ENCODE peak calls at places on chromosomes 12 and 14, in seven cellular contexts. One of them, this sample, is unnamed.

GRCh38 chr12:123269980-123270379 is 1.7 kb downstream of the CDK2AP1 start:
- DNase-seq in IMR-90: no peak
- DNase-seq in vagina: no peak
- DNase-seq in foreskin fibroblast: no peak
- DNase-seq in LNCaP clone FGC: no peak
- DNase-seq in fibroblast of pulmonary artery: no peak
- DNase-seq in fibroblast of lung: no peak
- DNase-seq in this sample: no peak

GRCh38 chr12:27014859-27015729 is 910 bp upstream of the TM7SF3 start:
- DNase-seq in fibroblast of pulmonary artery: no peak
- DNase-seq in LNCaP clone FGC: no peak
- DNase-seq in foreskin fibroblast: no peak
- DNase-seq in fibroblast of lung: no peak
- DNase-seq in IMR-90: no peak
- DNase-seq in vagina: no peak
- DNase-seq in this sample: no peak

GRCh38 chr14:69351385-69351784 is 46.7 kb downstream of the ERH start:
- DNase-seq in LNCaP clone FGC: no peak
- DNase-seq in foreskin fibroblast: no peak
- DNase-seq in fibroblast of pulmonary artery: no peak
- DNase-seq in vagina: no peak
- DNase-seq in IMR-90: no peak
- DNase-seq in fibroblast of lung: no peak
- DNase-seq in this sample: peak

GRCh38 chr14:101412741-101413140 is 148.6 kb upstream of the DIO3 start:
- DNase-seq in fibroblast of pulmonary artery: no peak
- DNase-seq in foreskin fibroblast: no peak
- DNase-seq in vagina: no peak
- DNase-seq in LNCaP clone FGC: peak
- DNase-seq in IMR-90: no peak
- DNase-seq in fibroblast of lung: peak
- DNase-seq in this sample: no peak

GRCh38 chr12:118429703-118430383 is 53.5 kb downstream of the SUDS3 start:
- DNase-seq in fibroblast of lung: no peak
- DNase-seq in foreskin fibroblast: no peak
- DNase-seq in LNCaP clone FGC: no peak
- DNase-seq in vagina: no peak
- DNase-seq in IMR-90: no peak
- DNase-seq in fibroblast of pulmonary artery: no peak
- DNase-seq in this sample: no peak

GRCh38 chr12:49201595-49202295 is 12.9 kb upstream of the TUBA1A start:
- DNase-seq in foreskin fibroblast: no peak
- DNase-seq in IMR-90: peak
- DNase-seq in LNCaP clone FGC: peak
- DNase-seq in fibroblast of pulmonary artery: peak
- DNase-seq in vagina: no peak
- DNase-seq in fibroblast of lung: peak
- DNase-seq in this sample: peak

GRCh38 chr12:25691865-25692114 is 138.7 kb upstream of the LMNTD1 start:
- DNase-seq in IMR-90: no peak
- DNase-seq in foreskin fibroblast: no peak
- DNase-seq in LNCaP clone FGC: no peak
- DNase-seq in fibroblast of pulmonary artery: no peak
- DNase-seq in vagina: no peak
- DNase-seq in fibroblast of lung: no peak
- DNase-seq in this sample: no peak

GRCh38 chr14:102805454-102805891 is 28.2 kb downstream of the TRAF3 start:
- DNase-seq in IMR-90: peak
- DNase-seq in vagina: no peak
- DNase-seq in fibroblast of lung: peak
- DNase-seq in foreskin fibroblast: no peak
- DNase-seq in fibroblast of pulmonary artery: peak
- DNase-seq in LNCaP clone FGC: no peak
- DNase-seq in this sample: peak

GRCh38 chr12:11513288-11513687 is 117.9 kb upstream of the PRB2 start:
- DNase-seq in IMR-90: no peak
- DNase-seq in LNCaP clone FGC: no peak
- DNase-seq in fibroblast of lung: peak
- DNase-seq in foreskin fibroblast: peak
- DNase-seq in vagina: no peak
- DNase-seq in fibroblast of pulmonary artery: peak
- DNase-seq in this sample: peak

GRCh38 chr12:5258966-5259365 is 172.9 kb upstream of the NTF3 start:
- DNase-seq in foreskin fibroblast: no peak
- DNase-seq in vagina: no peak
- DNase-seq in fibroblast of lung: no peak
- DNase-seq in fibroblast of pulmonary artery: no peak
- DNase-seq in IMR-90: no peak
- DNase-seq in LNCaP clone FGC: no peak
- DNase-seq in this sample: no peak

GRCh38 chr12:5260086-5260485 is 171.8 kb upstream of the NTF3 start:
- DNase-seq in IMR-90: no peak
- DNase-seq in foreskin fibroblast: no peak
- DNase-seq in fibroblast of lung: peak
- DNase-seq in fibroblast of pulmonary artery: no peak
- DNase-seq in vagina: no peak
- DNase-seq in LNCaP clone FGC: no peak
- DNase-seq in this sample: no peak

GRCh38 chr12:5260591-5261086 is 171.3 kb upstream of the NTF3 start:
- DNase-seq in fibroblast of pulmonary artery: no peak
- DNase-seq in fibroblast of lung: no peak
- DNase-seq in vagina: no peak
- DNase-seq in IMR-90: no peak
- DNase-seq in LNCaP clone FGC: peak
- DNase-seq in foreskin fibroblast: no peak
- DNase-seq in this sample: no peak

GRCh38 chr12:5258498-5258897 is 173.4 kb upstream of the NTF3 start:
- DNase-seq in fibroblast of lung: peak
- DNase-seq in vagina: no peak
- DNase-seq in IMR-90: peak
- DNase-seq in foreskin fibroblast: peak
- DNase-seq in fibroblast of pulmonary artery: no peak
- DNase-seq in LNCaP clone FGC: no peak
- DNase-seq in this sample: no peak

GRCh38 chr12:5259523-5259922 is 172.4 kb upstream of the NTF3 start:
- DNase-seq in IMR-90: peak
- DNase-seq in foreskin fibroblast: no peak
- DNase-seq in vagina: no peak
- DNase-seq in LNCaP clone FGC: no peak
- DNase-seq in fibroblast of pulmonary artery: no peak
- DNase-seq in fibroblast of lung: peak
- DNase-seq in this sample: no peak
- TF ChIP-seq CTCF in IMR-90: no peak
- TF ChIP-seq CTCF in foreskin fibroblast: no peak
- TF ChIP-seq CTCF in vagina: no peak
- TF ChIP-seq CTCF in LNCaP clone FGC: no peak
- TF ChIP-seq CTCF in fibroblast of pulmonary artery: no peak
- TF ChIP-seq CTCF in fibroblast of lung: no peak
- TF ChIP-seq CTCF in this sample: no peak

GRCh38 chr12:21526721-21527345 is 737 bp downstream of the SPX start:
- DNase-seq in foreskin fibroblast: no peak
- DNase-seq in IMR-90: no peak
- DNase-seq in fibroblast of lung: no peak
- DNase-seq in vagina: no peak
- DNase-seq in fibroblast of pulmonary artery: no peak
- DNase-seq in LNCaP clone FGC: peak
- DNase-seq in this sample: peak
- H3K4me3 ChIP-seq in foreskin fibroblast: peak
- H3K4me3 ChIP-seq in IMR-90: peak
- H3K4me3 ChIP-seq in fibroblast of lung: peak
- H3K4me3 ChIP-seq in vagina: peak
- H3K4me3 ChIP-seq in fibroblast of pulmonary artery: peak
- H3K4me3 ChIP-seq in LNCaP clone FGC: peak
- H3K4me3 ChIP-seq in this sample: peak

DNA sequence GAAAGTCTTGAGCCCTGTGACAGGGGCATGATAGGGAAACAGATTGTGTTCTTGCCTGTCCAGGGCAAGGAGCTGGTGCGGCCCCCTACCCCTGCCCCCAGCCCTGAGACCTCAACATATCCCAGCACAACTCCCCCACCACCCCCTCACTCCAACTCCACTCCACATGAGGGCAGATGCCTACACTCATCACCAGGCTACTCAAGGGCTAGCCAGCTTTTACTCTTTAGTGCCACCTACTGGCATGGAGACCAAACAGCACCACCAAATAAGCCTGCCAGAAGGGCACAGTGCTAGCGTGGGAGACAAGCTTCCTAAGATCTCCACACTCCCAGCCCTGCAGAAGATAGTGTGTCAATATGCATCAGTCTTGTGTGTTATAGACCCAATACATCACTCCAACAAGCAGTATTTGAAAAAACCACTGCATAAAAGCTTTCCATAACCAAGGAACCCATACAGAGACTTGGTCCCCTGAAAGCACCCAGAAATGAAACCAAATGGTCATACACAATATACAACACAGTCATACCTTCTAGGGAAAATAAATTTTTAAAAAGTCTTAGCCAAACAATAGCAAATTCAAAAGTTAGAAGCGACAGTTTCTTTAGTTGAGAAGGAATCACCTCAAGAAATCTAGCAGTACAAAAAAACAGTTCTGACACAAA is 154.4 kb downstream of the KCNK10 start:
- DNase-seq in foreskin fibroblast: no peak
- DNase-seq in fibroblast of lung: peak
- DNase-seq in LNCaP clone FGC: no peak
- DNase-seq in vagina: no peak
- DNase-seq in IMR-90: peak
- DNase-seq in fibroblast of pulmonary artery: peak
- DNase-seq in this sample: peak
- TF ChIP-seq CTCF in foreskin fibroblast: peak
- TF ChIP-seq CTCF in fibroblast of lung: peak
- TF ChIP-seq CTCF in LNCaP clone FGC: peak
- TF ChIP-seq CTCF in vagina: peak
- TF ChIP-seq CTCF in IMR-90: peak
- TF ChIP-seq CTCF in fibroblast of pulmonary artery: peak
- TF ChIP-seq CTCF in this sample: peak

DNA sequence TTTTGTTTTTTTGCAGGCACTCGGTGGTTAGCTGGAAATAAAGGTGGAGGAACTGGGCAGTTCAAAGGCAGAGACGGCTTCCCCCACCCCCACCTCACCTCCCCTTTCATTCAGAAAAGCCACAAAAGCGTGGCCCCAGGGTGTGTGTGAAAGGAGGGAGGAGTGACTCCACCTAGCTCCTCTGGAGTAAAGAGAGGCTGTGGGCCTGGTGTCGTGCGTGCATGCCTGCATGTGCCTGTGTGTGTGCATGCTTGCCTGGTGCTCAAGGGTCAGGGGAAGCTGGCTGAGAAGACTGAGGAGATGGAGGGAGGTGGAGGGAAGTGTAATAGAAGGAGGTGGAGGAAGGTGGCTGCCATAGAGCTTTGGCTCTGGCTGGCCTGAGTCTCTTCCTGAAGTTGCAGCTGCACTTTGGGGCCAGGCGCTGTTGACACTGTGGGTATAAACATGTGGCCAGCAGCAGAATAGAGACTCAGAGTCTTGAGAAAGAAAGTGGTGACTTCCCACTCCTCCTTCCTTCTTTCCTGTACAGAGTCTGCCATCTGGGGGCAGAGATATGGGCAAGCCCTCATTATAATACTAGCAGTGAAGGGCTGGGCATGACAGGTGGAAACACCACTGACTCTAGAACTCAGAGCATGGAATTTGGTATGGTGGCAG is 36.9 kb upstream of the SINHCAF start:
- DNase-seq in LNCaP clone FGC: no peak
- DNase-seq in fibroblast of pulmonary artery: no peak
- DNase-seq in vagina: no peak
- DNase-seq in IMR-90: no peak
- DNase-seq in fibroblast of lung: no peak
- DNase-seq in foreskin fibroblast: no peak
- DNase-seq in this sample: peak
- H3K4me3 ChIP-seq in LNCaP clone FGC: no peak
- H3K4me3 ChIP-seq in fibroblast of pulmonary artery: no peak
- H3K4me3 ChIP-seq in vagina: no peak
- H3K4me3 ChIP-seq in IMR-90: no peak
- H3K4me3 ChIP-seq in fibroblast of lung: no peak
- H3K4me3 ChIP-seq in foreskin fibroblast: no peak
- H3K4me3 ChIP-seq in this sample: no peak

GRCh38 chr12:65305346-65305950 is 27.0 kb downstream of the MSRB3 start:
- DNase-seq in IMR-90: peak
- DNase-seq in LNCaP clone FGC: no peak
- DNase-seq in fibroblast of pulmonary artery: no peak
- DNase-seq in vagina: no peak
- DNase-seq in fibroblast of lung: no peak
- DNase-seq in foreskin fibroblast: no peak
- DNase-seq in this sample: no peak

GRCh38 chr12:65308601-65309071 is 30.2 kb downstream of the MSRB3 start:
- DNase-seq in foreskin fibroblast: peak
- DNase-seq in IMR-90: peak
- DNase-seq in fibroblast of pulmonary artery: peak
- DNase-seq in fibroblast of lung: peak
- DNase-seq in LNCaP clone FGC: no peak
- DNase-seq in vagina: no peak
- DNase-seq in this sample: peak

GRCh38 chr12:65306229-65306602 is 27.7 kb downstream of the MSRB3 start:
- DNase-seq in foreskin fibroblast: no peak
- DNase-seq in fibroblast of lung: peak
- DNase-seq in vagina: no peak
- DNase-seq in LNCaP clone FGC: no peak
- DNase-seq in fibroblast of pulmonary artery: no peak
- DNase-seq in IMR-90: peak
- DNase-seq in this sample: no peak

GRCh38 chr12:65308001-65308400 is 29.5 kb downstream of the MSRB3 start:
- DNase-seq in vagina: no peak
- DNase-seq in fibroblast of pulmonary artery: peak
- DNase-seq in LNCaP clone FGC: no peak
- DNase-seq in fibroblast of lung: no peak
- DNase-seq in foreskin fibroblast: peak
- DNase-seq in IMR-90: peak
- DNase-seq in this sample: peak

DNA sequence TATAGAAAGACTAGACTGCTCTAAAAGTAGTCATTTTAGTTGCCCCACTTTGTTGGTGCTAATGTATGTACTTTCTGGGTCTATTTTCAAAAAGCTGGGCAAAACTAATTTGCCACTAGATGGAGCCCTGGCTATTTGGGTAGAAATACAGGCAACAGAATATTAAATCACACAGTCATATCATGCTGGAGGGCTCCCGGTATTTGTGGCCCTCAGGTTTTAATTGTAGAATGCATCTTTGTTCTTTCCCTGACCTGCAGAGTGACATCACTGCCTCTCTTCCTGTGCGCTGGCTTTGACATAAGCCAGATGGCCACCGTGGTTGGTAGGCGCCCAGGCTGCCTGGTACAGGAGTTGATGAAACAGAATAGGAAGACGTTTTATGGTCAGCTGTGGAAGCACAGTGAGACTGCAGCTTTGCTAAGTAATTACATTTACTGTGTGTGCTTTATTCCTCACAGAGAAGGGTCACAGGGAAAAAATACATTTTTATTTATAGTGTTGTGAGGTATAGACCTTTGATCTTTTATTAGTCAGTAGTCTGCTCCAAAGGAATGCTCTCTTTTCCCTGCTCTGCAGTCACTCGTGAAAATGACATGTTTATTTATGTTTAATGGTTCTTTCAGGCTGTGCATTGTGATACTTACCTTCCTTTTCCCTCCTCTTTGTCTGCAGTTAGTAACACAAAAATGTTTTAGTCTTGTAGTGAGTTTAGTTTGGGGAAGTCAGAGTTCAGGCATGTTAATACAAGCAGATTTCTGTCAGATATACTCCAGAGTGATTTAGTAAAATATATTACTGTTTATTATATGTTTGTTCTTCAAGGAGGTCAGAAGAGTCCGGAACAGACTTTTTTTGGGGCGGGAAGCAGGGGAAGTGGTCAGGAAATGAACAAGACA is 28.4 kb downstream of the MSRB3 start:
- DNase-seq in fibroblast of lung: peak
- DNase-seq in vagina: no peak
- DNase-seq in LNCaP clone FGC: no peak
- DNase-seq in foreskin fibroblast: peak
- DNase-seq in fibroblast of pulmonary artery: peak
- DNase-seq in IMR-90: peak
- DNase-seq in this sample: peak
- TF ChIP-seq CTCF in fibroblast of lung: peak
- TF ChIP-seq CTCF in vagina: no peak
- TF ChIP-seq CTCF in LNCaP clone FGC: peak
- TF ChIP-seq CTCF in foreskin fibroblast: peak
- TF ChIP-seq CTCF in fibroblast of pulmonary artery: peak
- TF ChIP-seq CTCF in IMR-90: peak
- TF ChIP-seq CTCF in this sample: peak

This sample was measured in choroid plexus epithelial cell.